ENCODE peak calls at places on chromosome 10, in four cellular contexts. One of them, this sample, is unnamed.

GRCh38 chr10:97643586-97643985 is 3.1 kb downstream of the PI4K2A start:
- DNase-seq in endodermal cell: no peak
- DNase-seq in kidney: no peak
- DNase-seq in H9: no peak
- DNase-seq in this sample: no peak

GRCh38 chr10:88181902-88182671 is 318.7 kb downstream of the PTEN start:
- DNase-seq in endodermal cell: no peak
- DNase-seq in kidney: no peak
- DNase-seq in H9: no peak
- DNase-seq in this sample: no peak

GRCh38 chr10:121244791-121245190 is 353.5 kb downstream of the FGFR2 start:
- DNase-seq in endodermal cell: no peak
- DNase-seq in kidney: no peak
- DNase-seq in H9: no peak
- DNase-seq in this sample: no peak

GRCh38 chr10:65565246-65565645 is 1360.6 kb upstream of the LRRTM3 start:
- DNase-seq in endodermal cell: no peak
- DNase-seq in kidney: no peak
- DNase-seq in H9: no peak
- DNase-seq in this sample: no peak

GRCh38 chr10:31596765-31597164 is 277.7 kb downstream of the ZEB1 start:
- DNase-seq in endodermal cell: no peak
- DNase-seq in kidney: no peak
- DNase-seq in H9: no peak
- DNase-seq in this sample: no peak

GRCh38 chr10:29630205-29631048 is 4.3 kb downstream of the SVIL start:
- DNase-seq in endodermal cell: no peak
- DNase-seq in kidney: no peak
- DNase-seq in H9: no peak
- DNase-seq in this sample: no peak

GRCh38 chr10:69712346-69712745 is 82.3 kb downstream of the FAM241B start:
- DNase-seq in endodermal cell: no peak
- DNase-seq in kidney: no peak
- DNase-seq in H9: no peak
- DNase-seq in this sample: no peak

GRCh38 chr10:127943336-127943910 is 36.5 kb downstream of the PTPRE start:
- DNase-seq in endodermal cell: no peak
- DNase-seq in kidney: no peak
- DNase-seq in H9: no peak
- DNase-seq in this sample: no peak

GRCh38 chr10:80552151-80552646 is 14.5 kb downstream of the SH2D4B start:
- DNase-seq in endodermal cell: peak; percentile 74
- DNase-seq in kidney: no peak
- DNase-seq in H9: no peak
- DNase-seq in this sample: peak; percentile 89

GRCh38 chr10:101529720-101530553 is 58.1 kb downstream of the POLL start:
- DNase-seq in endodermal cell: no peak
- DNase-seq in kidney: no peak
- DNase-seq in H9: no peak
- DNase-seq in this sample: no peak

GRCh38 chr10:85614981-85615380 is 751.6 kb downstream of the GRID1 start:
- DNase-seq in endodermal cell: peak; percentile 17
- DNase-seq in kidney: no peak
- DNase-seq in H9: peak; percentile 6
- DNase-seq in this sample: no peak

GRCh38 chr10:132465193-132465888 is 68.3 kb downstream of the PWWP2B start:
- DNase-seq in endodermal cell: peak; percentile 80
- DNase-seq in kidney: peak; percentile 68
- DNase-seq in H9: no peak
- DNase-seq in this sample: peak; percentile 49

DNA sequence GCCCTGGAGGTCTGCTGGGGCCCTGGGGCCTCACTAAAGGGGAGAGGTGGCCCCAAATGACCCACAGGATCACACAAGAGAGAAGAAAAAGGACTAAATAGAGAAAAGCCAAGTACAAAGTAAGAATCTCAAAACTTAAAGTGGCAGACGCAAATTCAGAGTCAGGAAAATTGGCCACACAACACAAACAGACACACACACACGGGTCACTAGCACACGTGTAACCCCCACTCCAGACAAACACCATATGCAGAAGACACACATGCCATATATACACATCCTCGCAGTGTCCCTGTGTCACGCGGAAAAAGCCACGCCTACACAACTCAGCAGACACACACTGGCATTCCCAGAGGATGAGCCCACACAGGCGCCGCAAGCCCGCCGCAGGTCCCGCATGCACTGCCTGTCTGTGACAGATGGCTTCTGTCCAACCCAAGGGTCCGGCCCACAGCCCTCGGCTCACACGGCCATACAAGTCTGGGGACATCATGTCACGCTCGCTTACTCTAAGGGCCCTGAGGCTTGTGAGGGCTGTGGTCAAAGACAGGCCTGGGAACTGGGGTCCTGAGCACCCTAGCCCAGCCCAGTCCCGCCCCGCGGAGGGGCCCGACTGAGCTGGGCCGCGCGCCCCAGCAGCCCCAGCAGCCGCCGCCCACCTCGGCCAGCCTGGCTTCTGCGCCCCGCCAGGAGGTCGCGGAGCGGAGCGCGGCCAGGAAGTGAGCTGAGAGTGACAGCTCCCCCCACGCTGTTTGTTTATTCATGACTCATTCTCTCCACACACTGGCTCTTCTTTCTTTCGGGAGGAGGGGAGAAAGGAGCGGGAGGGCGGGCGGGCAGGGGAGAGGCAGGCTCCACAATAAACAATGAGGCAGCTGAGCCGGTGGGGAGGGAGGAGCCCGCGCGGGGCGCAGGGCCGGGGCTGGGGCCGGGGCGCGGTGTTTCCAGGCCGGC is 95.5 kb upstream of the ZMIZ1 start:
- DNase-seq in endodermal cell: peak; percentile 93
- DNase-seq in kidney: peak; percentile 94
- DNase-seq in H9: peak; percentile 87
- DNase-seq in this sample: peak; percentile 91
- H3K9ac ChIP-seq in endodermal cell: peak overlapping the region; percentile 69
- H3K9ac ChIP-seq in kidney: peak overlapping the region; percentile 82
- H3K9ac ChIP-seq in H9: peak overlapping the region; percentile 24
- H3K9ac ChIP-seq in this sample: no peak overlapping the region

GRCh38 chr10:117550599-117551321 is 8.2 kb downstream of the EMX2 start:
- DNase-seq in endodermal cell: no peak
- DNase-seq in kidney: no peak
- DNase-seq in H9: no peak
- DNase-seq in this sample: peak; percentile 68

GRCh38 chr10:117550042-117550441 is 7.5 kb downstream of the EMX2 start:
- DNase-seq in endodermal cell: no peak
- DNase-seq in kidney: no peak
- DNase-seq in H9: no peak
- DNase-seq in this sample: peak; percentile 60

GRCh38 chr10:117547301-117548153 is 5.0 kb downstream of the EMX2 start:
- DNase-seq in endodermal cell: peak; percentile 71
- DNase-seq in kidney: no peak
- DNase-seq in H9: peak; percentile 68
- DNase-seq in this sample: peak; percentile 58

GRCh38 chr10:117548191-117548668 is 5.7 kb downstream of the EMX2 start:
- DNase-seq in endodermal cell: peak; percentile 60
- DNase-seq in kidney: no peak
- DNase-seq in H9: no peak
- DNase-seq in this sample: peak; percentile 45

GRCh38 chr10:117549100-117549499 is 6.6 kb downstream of the EMX2 start:
- DNase-seq in endodermal cell: no peak
- DNase-seq in kidney: no peak
- DNase-seq in H9: no peak
- DNase-seq in this sample: no peak
- H3K9ac ChIP-seq in endodermal cell: no peak overlapping the region
- H3K9ac ChIP-seq in kidney: no peak overlapping the region
- H3K9ac ChIP-seq in H9: no peak overlapping the region
- H3K9ac ChIP-seq in this sample: no peak overlapping the region

GRCh38 chr10:124686707-124687376 is 57.3 kb downstream of the FAM53B start:
- DNase-seq in endodermal cell: no peak
- DNase-seq in kidney: peak; percentile 73
- DNase-seq in H9: no peak
- DNase-seq in this sample: no peak
- H3K9ac ChIP-seq in endodermal cell: no peak overlapping the region
- H3K9ac ChIP-seq in kidney: peak overlapping the region; percentile 42
- H3K9ac ChIP-seq in H9: no peak overlapping the region
- H3K9ac ChIP-seq in this sample: no peak overlapping the region

GRCh38 chr10:58268454-58268945 is 462 bp upstream of the CISD1 start:
- DNase-seq in endodermal cell: no peak
- DNase-seq in kidney: no peak
- DNase-seq in H9: no peak
- DNase-seq in this sample: no peak
- H3K9ac ChIP-seq in endodermal cell: peak overlapping the region; percentile 29
- H3K9ac ChIP-seq in kidney: peak overlapping the region; percentile 79
- H3K9ac ChIP-seq in H9: no peak overlapping the region
- H3K9ac ChIP-seq in this sample: no peak overlapping the region

GRCh38 chr10:35448687-35449662 is 112.7 kb downstream of the CCNY start:
- DNase-seq in endodermal cell: no peak
- DNase-seq in kidney: no peak
- DNase-seq in H9: no peak
- DNase-seq in this sample: no peak
- H3K9ac ChIP-seq in endodermal cell: no peak overlapping the region
- H3K9ac ChIP-seq in kidney: no peak overlapping the region
- H3K9ac ChIP-seq in H9: no peak overlapping the region
- H3K9ac ChIP-seq in this sample: no peak overlapping the region